ENCODE peak calls at places on chromosomes 1 and 21, in ten cellular contexts. C is tibial nerve; N is CD4-positive, CD25-positive, alpha-beta regulatory T cell; E is fibroblast of lung; G is colonic mucosa; A is neuronal stem cell; Y is astrocyte; H is aorta; R is CD8-positive, alpha-beta memory T cell; D is ovary. K is an unnamed sample.

GRCh38 chr1:163472267-163472666 is 150.5 kb downstream of the NUF2 start:
- DNase-seq in E (no peak), R (no peak), D (no peak), G (peak; percentile 31), A (no peak), C (no peak), Y (peak; percentile 0), N (no peak), H (no peak), K (no peak)

GRCh38 chr1:152186556-152187285 is 27.7 kb upstream of the RPTN start:
- DNase-seq in R (no peak), H (no peak), A (no peak), E (no peak), G (no peak), D (no peak), C (no peak), N (no peak), Y (peak; percentile 36), K (no peak)

GRCh38 chr1:33029921-33030320 is 6.8 kb downstream of the AK2 start:
- DNase-seq in G (no peak), H (no peak), E (no peak), Y (no peak), R (no peak), N (no peak), A (no peak), C (no peak), D (no peak), K (no peak)

GRCh38 chr1:1137256-1138045 is 21.6 kb upstream of the C1orf159 start:
- DNase-seq in R (peak; percentile 71), G (peak; percentile 72), D (no peak), N (peak; percentile 77), A (no peak), E (no peak), H (no peak), C (no peak), Y (no peak), K (no peak)

GRCh38 chr1:226611301-226611700 is 62.7 kb downstream of the STUM start:
- DNase-seq in R (no peak), D (peak; percentile 21), C (no peak), A (no peak), H (peak; percentile 13), N (no peak), G (no peak), E (no peak), Y (no peak), K (no peak)

GRCh38 chr21:46181953-46182547 is 2.2 kb downstream of the SPATC1L start:
- DNase-seq in H (peak; percentile 78), E (no peak), D (peak; percentile 39), Y (no peak), R (no peak), N (no peak), G (peak; percentile 17), A (no peak), C (no peak), K (no peak)

GRCh38 chr1:231407537-231408396 is 14.3 kb downstream of the EGLN1 start:
- DNase-seq in Y (peak; percentile 59), E (no peak), D (no peak), R (no peak), G (peak; percentile 23), A (no peak), C (no peak), N (no peak), H (no peak), K (no peak)

GRCh38 chr1:216005916-216006315 is 417.3 kb downstream of the USH2A start:
- DNase-seq in C (no peak), H (no peak), A (no peak), Y (peak; percentile 71), N (no peak), E (peak; percentile 40), D (no peak), G (no peak), R (no peak), K (no peak)

GRCh38 chr1:23196627-23197328 is 20.5 kb downstream of the HTR1D start:
- DNase-seq in R (no peak), E (peak; percentile 76), Y (peak; percentile 100), A (no peak), D (no peak), N (no peak), G (no peak), H (no peak), C (no peak), K (no peak)

GRCh38 chr1:36456391-36456928 is 6.2 kb upstream of the OSCP1 start:
- DNase-seq in G (no peak), C (no peak), R (no peak), D (no peak), H (no peak), A (no peak), N (peak; percentile 68), E (no peak), Y (no peak), K (no peak)

GRCh38 chr1:178283409-178283808 is 189.5 kb downstream of the RASAL2 start:
- DNase-seq in D (no peak), Y (peak; percentile 38), G (no peak), A (no peak), E (peak; percentile 28), R (no peak), H (no peak), C (no peak), N (no peak), K (no peak)

GRCh38 chr1:24384251-24385090 is 29.1 kb downstream of the STPG1 start:
- DNase-seq in N (peak; percentile 89), A (no peak), Y (peak; percentile 73), E (peak; percentile 84), C (no peak), R (no peak), H (no peak), D (no peak), G (peak; percentile 34), K (no peak)

GRCh38 chr1:147504801-147505303 is 36.4 kb upstream of the BCL9 start:
- DNase-seq in D (peak; percentile 73), G (no peak), A (peak; percentile 72), H (no peak), Y (peak; percentile 49), R (no peak), C (no peak), N (no peak), E (peak; percentile 46), K (peak; percentile 49)

GRCh38 chr1:150161747-150162581 is 12.2 kb downstream of the PLEKHO1 start:
- DNase-seq in C (no peak), H (no peak), G (no peak), E (no peak), A (no peak), D (no peak), R (no peak), N (peak; percentile 50), Y (peak; percentile 62), K (no peak)

GRCh38 chr1:229204863-229205777 is 65.8 kb upstream of the RAB4A start:
- DNase-seq in Y (peak; percentile 79), C (no peak), H (no peak), R (no peak), E (peak; percentile 86), A (no peak), N (no peak), G (no peak), D (peak; percentile 63), K (no peak)

GRCh38 chr1:172874950-172875349 is 175.8 kb downstream of the TNFSF18 start:
- DNase-seq in H (no peak), D (no peak), N (peak; percentile 22), R (no peak), A (no peak), C (no peak), Y (no peak), G (no peak), E (no peak), K (no peak)

GRCh38 chr21:17537299-17537698 is 24.5 kb downstream of the CXADR start:
- DNase-seq in D (no peak), E (peak; percentile 15), R (no peak), A (no peak), C (no peak), G (no peak), Y (no peak), H (no peak), N (no peak), K (no peak)

GRCh38 chr21:44958471-44959191 is 18.8 kb downstream of the SLX9 start:
- DNase-seq in C (peak; percentile 65), H (peak; percentile 96), A (peak; percentile 61), G (no peak), R (no peak), Y (peak; percentile 49), N (no peak), D (peak; percentile 95), E (peak; percentile 90), K (peak; percentile 37)
- H3K4me1 ChIP-seq in C (peaks cover 79% of the 10 kb centered on the region), H (no peaks in the 10 kb centered on the region), A (peaks cover 42% of the 10 kb centered on the region), G (no peaks in the 10 kb centered on the region), R (no peaks in the 10 kb centered on the region), Y (peaks cover 47% of the 10 kb centered on the region), N (no peaks in the 10 kb centered on the region), D (peaks cover 24% of the 10 kb centered on the region), E (peaks cover 20% of the 10 kb centered on the region), K (peaks cover 31% of the 10 kb centered on the region)

DNA sequence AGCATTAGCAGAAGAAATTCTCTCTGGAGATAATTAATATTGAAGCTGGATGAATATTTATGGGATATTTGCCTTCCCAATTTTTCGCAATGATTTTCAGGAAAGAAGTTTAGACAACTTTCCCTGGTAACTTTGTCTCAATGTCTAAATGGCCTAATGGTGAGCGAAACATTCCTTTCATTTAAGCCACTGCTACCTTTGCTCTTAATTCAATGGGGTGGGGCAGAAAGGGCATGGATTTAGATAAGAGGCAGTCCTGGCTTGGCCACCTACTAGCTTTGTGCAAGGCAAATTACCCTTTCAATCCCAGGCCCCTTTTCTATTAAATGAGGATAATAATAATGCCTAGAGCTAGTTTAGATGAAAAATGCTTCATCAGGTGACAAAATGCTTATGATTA is 27.1 kb upstream of the LYST start:
- DNase-seq in H (no peak), G (peak; percentile 43), N (no peak), R (no peak), E (no peak), D (no peak), A (no peak), C (no peak), Y (no peak), K (no peak)
- H3K27ac ChIP-seq in H (no peak overlapping the region), G (no peak overlapping the region), N (no peak overlapping the region), R (no peak overlapping the region), E (no peak overlapping the region), D (no peak overlapping the region), A (no peak overlapping the region), C (no peak overlapping the region), Y (no peak overlapping the region), K (no peak overlapping the region)

DNA sequence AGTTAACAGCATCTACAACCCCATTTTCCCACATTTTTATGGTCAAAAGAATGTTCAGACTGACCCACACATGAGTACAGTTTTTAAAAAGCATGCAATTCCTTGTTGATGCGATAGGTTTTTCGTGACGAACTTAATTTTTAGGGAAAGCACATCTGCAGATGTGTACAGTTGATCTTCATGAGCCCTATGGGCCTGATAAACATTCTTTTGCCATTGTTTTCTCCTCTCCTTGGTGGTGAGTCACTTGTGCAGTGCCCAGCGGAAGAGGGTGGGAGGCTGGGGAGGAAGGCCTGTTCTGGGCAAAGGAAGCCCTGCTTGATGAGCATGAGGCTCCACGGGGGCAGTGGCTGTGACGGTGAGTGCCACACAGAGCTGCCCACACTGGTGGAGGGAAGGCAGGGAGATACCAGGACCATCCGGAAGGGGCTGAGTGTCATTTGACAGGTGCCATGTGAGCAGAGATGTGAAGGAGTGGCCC is 5.3 kb downstream of the ARF1 start:
- DNase-seq in N (peak; percentile 36), D (no peak), A (no peak), R (no peak), C (peak; percentile 9), E (peak; percentile 41), Y (peak; percentile 74), G (no peak), H (peak; percentile 84), K (no peak)
- H3K4me3 ChIP-seq in N (peak overlapping the region; percentile 76), D (no peak overlapping the region), A (no peak overlapping the region), R (peak overlapping the region; percentile 17), C (no peak overlapping the region), E (peak overlapping the region; percentile 19), Y (peak overlapping the region; percentile 6), G (no peak overlapping the region), H (no peak overlapping the region), K (no peak overlapping the region)

GRCh38 chr1:209775634-209776033 is 8.7 kb downstream of the C1orf74 start:
- DNase-seq in H (no peak), D (no peak), E (no peak), G (no peak), R (no peak), A (no peak), Y (no peak), N (no peak), C (no peak), K (no peak)
- H3K4me1 ChIP-seq in H (no peaks in the 10 kb centered on the region), D (no peaks in the 10 kb centered on the region), E (no peaks in the 10 kb centered on the region), G (no peaks in the 10 kb centered on the region), R (peaks cover 51% of the 10 kb centered on the region), A (no peaks in the 10 kb centered on the region), Y (no peaks in the 10 kb centered on the region), N (peaks cover 56% of the 10 kb centered on the region), C (peaks cover 6% of the 10 kb centered on the region), K (no peaks in the 10 kb centered on the region)

K was measured in gastrocnemius medialis.